ENCODE peak calls at places on chromosomes 5 and 9, in nine cellular contexts. M, E, A, X, I, F, Y, U and O are unnamed samples.

GRCh38 chr5:54324651-54325271 is 14.4 kb upstream of the ARL15 start:
- DNase-seq in I (no peak), M (no peak), E (no peak), X (no peak), Y (no peak), U (no peak), F (no peak), A (no peak), O (no peak)

GRCh38 chr9:92299116-92299515 is 5.6 kb upstream of the IARS1 start:
- DNase-seq in X (no peak), I (no peak), U (no peak), M (no peak), F (no peak), Y (no peak), E (no peak), A (no peak), O (no peak)

GRCh38 chr9:131393622-131394463 is at the start of gene PRRC2B:
- DNase-seq in U (peak; percentile 85), X (peak; percentile 88), Y (peak; percentile 87), M (no peak), F (peak; percentile 92), E (peak; percentile 99), A (no peak), I (peak; percentile 84), O (peak; percentile 82)

GRCh38 chr9:120580591-120580896 is 577 bp upstream of the CDK5RAP2 start:
- DNase-seq in F (no peak), Y (no peak), A (no peak), M (no peak), U (no peak), E (no peak), I (no peak), X (no peak), O (no peak)

GRCh38 chr9:27665121-27665520 is 91.8 kb upstream of the C9orf72 start:
- DNase-seq in X (no peak), F (no peak), E (no peak), A (no peak), Y (no peak), U (peak; percentile 62), M (no peak), I (no peak), O (no peak)

GRCh38 chr5:137752873-137753226 is 1.3 kb downstream of the HNRNPA0 start:
- DNase-seq in Y (no peak), A (no peak), E (no peak), X (no peak), F (no peak), I (no peak), U (no peak), M (no peak), O (no peak)

GRCh38 chr5:88785396-88786216 is 97.4 kb downstream of the MEF2C start:
- DNase-seq in I (no peak), M (no peak), Y (peak; percentile 28), F (no peak), X (peak; percentile 9), E (no peak), A (peak; percentile 75), U (peak; percentile 40), O (no peak)

GRCh38 chr9:134492281-134492691 is 149.3 kb upstream of the COL5A1 start:
- DNase-seq in I (no peak), A (no peak), X (no peak), Y (peak; percentile 77), M (no peak), F (peak; percentile 68), U (peak; percentile 38), E (peak; percentile 90), O (no peak)

GRCh38 chr5:176700239-176700847 is 53.1 kb downstream of the TSPAN17 start:
- DNase-seq in M (no peak), I (no peak), F (no peak), X (peak; percentile 34), E (peak; percentile 85), Y (no peak), U (no peak), A (no peak), O (no peak)

GRCh38 chr5:53261245-53261644 is 151.7 kb upstream of the MOCS2 start:
- DNase-seq in U (no peak), M (no peak), A (no peak), I (no peak), Y (no peak), F (no peak), X (no peak), E (no peak), O (no peak)

GRCh38 chr5:168401880-168402279 is 84.4 kb upstream of the RARS1 start:
- DNase-seq in M (no peak), A (no peak), U (no peak), Y (no peak), E (no peak), I (no peak), F (no peak), X (no peak), O (no peak)

GRCh38 chr5:174563899-174564298 is 160.5 kb upstream of the MSX2 start:
- DNase-seq in E (peak; percentile 71), M (no peak), F (no peak), U (no peak), I (no peak), X (no peak), A (no peak), Y (no peak), O (no peak)

GRCh38 chr9:106486685-106487084 is 376.3 kb upstream of the ZNF462 start:
- DNase-seq in I (no peak), M (no peak), A (no peak), U (no peak), X (no peak), E (no peak), Y (no peak), F (no peak), O (no peak)

GRCh38 chr5:34499001-34499734 is 157.0 kb upstream of the RAI14 start:
- DNase-seq in E (no peak), A (peak; percentile 66), F (no peak), U (no peak), X (no peak), M (no peak), I (no peak), Y (no peak), O (no peak)

GRCh38 chr5:107284822-107285510 is 385.8 kb downstream of the EFNA5 start:
- DNase-seq in Y (no peak), E (no peak), X (no peak), F (no peak), I (no peak), M (no peak), A (no peak), U (no peak), O (no peak)

DNA sequence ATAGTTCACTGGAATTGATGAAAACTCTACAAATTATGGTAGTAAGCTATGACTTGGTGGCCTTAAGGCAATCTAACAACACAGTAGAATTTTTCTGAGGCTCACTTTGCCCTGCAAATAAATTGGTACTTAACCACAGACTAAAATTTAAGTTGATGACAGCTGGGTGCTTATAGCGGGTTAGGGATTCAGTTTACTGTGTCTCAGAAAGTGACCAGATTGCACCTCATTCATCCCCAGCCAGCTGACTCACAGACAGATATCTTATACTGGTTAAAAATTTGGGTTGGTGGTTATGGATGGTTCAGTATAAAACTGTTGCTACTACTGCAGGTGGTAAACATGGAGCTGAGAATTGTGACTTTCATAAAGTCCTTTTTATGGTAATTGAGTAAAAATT is 2.8 kb downstream of the CKS2 start:
- DNase-seq in M (no peak), E (no peak), U (no peak), I (no peak), X (no peak), A (no peak), F (no peak), Y (no peak), O (no peak)
- H3K27ac ChIP-seq in M (no peak overlapping the region), E (peak overlapping the region; percentile 83), U (no peak overlapping the region), I (no peak overlapping the region), X (peak overlapping the region; percentile 95), A (peak overlapping the region; percentile 97), F (no peak overlapping the region), Y (no peak overlapping the region), O (no peak overlapping the region)

GRCh38 chr5:15752886-15753285 is 252.9 kb downstream of the FBXL7 start:
- DNase-seq in I (no peak), U (no peak), F (no peak), Y (peak; percentile 60), E (no peak), M (no peak), A (no peak), X (no peak), O (no peak)

GRCh38 chr5:15757103-15757502 is 257.1 kb downstream of the FBXL7 start:
- DNase-seq in Y (no peak), F (no peak), X (no peak), M (no peak), I (no peak), E (no peak), A (no peak), U (no peak), O (no peak)

GRCh38 chr5:15762668-15763067 is 262.7 kb downstream of the FBXL7 start:
- DNase-seq in U (no peak), Y (no peak), I (no peak), E (peak; percentile 35), M (no peak), A (no peak), X (no peak), F (no peak), O (no peak)

DNA sequence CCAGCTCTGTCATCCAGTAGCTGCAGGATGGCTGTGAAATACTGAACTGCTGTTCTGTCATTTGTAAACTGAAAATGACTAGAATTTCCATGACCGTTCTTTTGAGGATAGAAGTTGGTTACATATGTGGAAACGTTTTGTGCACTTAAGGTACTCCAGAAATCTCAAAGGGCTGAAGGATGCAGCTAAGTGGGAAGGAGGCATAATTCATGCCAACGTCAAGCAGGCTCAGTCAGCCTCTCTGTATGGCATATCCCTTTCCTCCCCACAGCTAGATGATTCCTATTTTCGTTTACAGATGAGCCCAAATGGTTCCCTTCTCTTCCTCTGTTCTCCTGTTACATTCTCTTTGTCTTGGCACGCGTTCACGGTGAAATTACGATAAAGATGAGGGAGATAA is 257.7 kb downstream of the FBXL7 start:
- DNase-seq in X (no peak), A (no peak), I (no peak), Y (no peak), F (no peak), M (no peak), U (no peak), E (no peak), O (no peak)
- H3K27ac ChIP-seq in X (no peak overlapping the region), A (no peak overlapping the region), I (no peak overlapping the region), Y (no peak overlapping the region), F (no peak overlapping the region), M (no peak overlapping the region), U (no peak overlapping the region), E (peak overlapping the region; percentile 71), O (no peak overlapping the region)

GRCh38 chr9:8845376-8845775 is 1045.8 kb upstream of the DMAC1 start:
- DNase-seq in U (no peak), F (no peak), Y (no peak), I (no peak), E (peak; percentile 27), A (no peak), M (no peak), X (no peak), O (peak; percentile 57)
- H3K27ac ChIP-seq in U (no peak overlapping the region), F (no peak overlapping the region), Y (no peak overlapping the region), I (no peak overlapping the region), E (peak overlapping the region; percentile 83), A (no peak overlapping the region), M (no peak overlapping the region), X (no peak overlapping the region), O (peak overlapping the region; percentile 96)

DNA sequence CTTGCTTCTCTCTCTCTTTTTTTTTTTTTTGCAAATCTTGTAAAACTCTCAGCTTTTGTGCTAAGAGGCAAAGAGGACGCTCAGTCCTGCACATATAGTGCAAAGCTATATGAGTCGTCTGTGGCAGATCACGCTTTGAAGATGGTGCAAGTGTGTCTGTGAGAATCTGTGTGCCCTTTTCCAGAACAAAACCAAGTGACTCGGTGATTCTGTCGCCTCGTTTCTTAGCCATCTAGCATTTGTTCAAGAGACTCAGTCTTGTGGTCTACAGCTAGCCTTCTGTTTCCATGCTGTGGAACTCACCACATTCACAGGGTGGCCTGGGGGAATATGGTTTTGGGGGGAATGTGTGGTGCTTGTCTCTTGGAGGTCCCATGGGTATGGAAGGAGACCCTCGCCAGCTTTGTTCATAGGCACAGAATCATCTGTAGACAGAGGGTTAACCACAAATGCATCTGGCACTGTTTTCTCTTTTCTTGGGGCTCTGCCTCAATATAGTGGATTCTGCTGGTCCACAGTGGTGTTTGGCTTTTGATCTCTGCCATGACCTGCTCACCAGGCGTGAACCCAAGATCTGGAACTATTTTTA is 82.1 kb downstream of the C9orf152 start:
- DNase-seq in X (no peak), Y (no peak), F (no peak), U (no peak), I (no peak), A (no peak), E (no peak), M (no peak), O (no peak)
- H3K27ac ChIP-seq in X (peak overlapping the region; percentile 67), Y (peak overlapping the region; percentile 95), F (peak overlapping the region; percentile 93), U (peak overlapping the region; percentile 71), I (no peak overlapping the region), A (peak overlapping the region; percentile 77), E (no peak overlapping the region), M (peak overlapping the region; percentile 91), O (peak overlapping the region; percentile 2)